ENCODE peak calls at places on chromosomes 4 and X, in seven cellular contexts. One of them, this sample, is unnamed.

GRCh38 chr4:18981234-18981615 is 959.7 kb upstream of the LCORL start:
- DNase-seq in IMR-90: no peak
- DNase-seq in neuronal stem cell: no peak
- DNase-seq in mesendoderm: no peak
- DNase-seq in PC-3: peak
- DNase-seq in fibroblast of lung: no peak
- DNase-seq in HCT116: no peak
- DNase-seq in this sample: no peak

GRCh38 chr4:13166214-13166613 is 317.9 kb downstream of the RAB28 start:
- DNase-seq in IMR-90: no peak
- DNase-seq in neuronal stem cell: no peak
- DNase-seq in mesendoderm: no peak
- DNase-seq in PC-3: no peak
- DNase-seq in fibroblast of lung: peak
- DNase-seq in HCT116: no peak
- DNase-seq in this sample: no peak

GRCh38 chr4:186701273-186701672 is 22.4 kb downstream of the FAT1 start:
- DNase-seq in IMR-90: peak
- DNase-seq in neuronal stem cell: peak
- DNase-seq in mesendoderm: peak
- DNase-seq in PC-3: no peak
- DNase-seq in fibroblast of lung: peak
- DNase-seq in HCT116: no peak
- DNase-seq in this sample: no peak

GRCh38 chr4:77538574-77539157 is 67.0 kb upstream of the CXCL13 start:
- DNase-seq in IMR-90: no peak
- DNase-seq in neuronal stem cell: no peak
- DNase-seq in mesendoderm: no peak
- DNase-seq in PC-3: peak
- DNase-seq in fibroblast of lung: peak
- DNase-seq in HCT116: peak
- DNase-seq in this sample: peak

GRCh38 chrX:5726246-5726645 is 502.4 kb downstream of the NLGN4X start:
- DNase-seq in IMR-90: no peak
- DNase-seq in neuronal stem cell: no peak
- DNase-seq in mesendoderm: no peak
- DNase-seq in PC-3: peak
- DNase-seq in fibroblast of lung: peak
- DNase-seq in HCT116: no peak
- DNase-seq in this sample: no peak

GRCh38 chrX:86946569-86946968 is 571.0 kb upstream of the KLHL4 start:
- DNase-seq in IMR-90: peak
- DNase-seq in neuronal stem cell: peak
- DNase-seq in mesendoderm: peak
- DNase-seq in PC-3: peak
- DNase-seq in fibroblast of lung: no peak
- DNase-seq in HCT116: no peak
- DNase-seq in this sample: no peak

GRCh38 chr4:67721770-67722597 is 21.0 kb upstream of the UBA6 start:
- DNase-seq in IMR-90: peak
- DNase-seq in neuronal stem cell: no peak
- DNase-seq in mesendoderm: peak
- DNase-seq in PC-3: peak
- DNase-seq in fibroblast of lung: peak
- DNase-seq in HCT116: peak
- DNase-seq in this sample: no peak

GRCh38 chr4:11824557-11824956 is 395.9 kb upstream of the HS3ST1 start:
- DNase-seq in IMR-90: no peak
- DNase-seq in neuronal stem cell: no peak
- DNase-seq in mesendoderm: no peak
- DNase-seq in PC-3: no peak
- DNase-seq in fibroblast of lung: no peak
- DNase-seq in HCT116: no peak
- DNase-seq in this sample: no peak

GRCh38 chrX:149687991-149688390 is 23.9 kb upstream of the MAGEA11 start:
- DNase-seq in IMR-90: no peak
- DNase-seq in neuronal stem cell: no peak
- DNase-seq in mesendoderm: no peak
- DNase-seq in PC-3: no peak
- DNase-seq in fibroblast of lung: no peak
- DNase-seq in HCT116: no peak
- DNase-seq in this sample: no peak

GRCh38 chrX:118062048-118062789 is 54.4 kb downstream of the KLHL13 start:
- DNase-seq in IMR-90: no peak
- DNase-seq in neuronal stem cell: no peak
- DNase-seq in mesendoderm: no peak
- DNase-seq in PC-3: no peak
- DNase-seq in fibroblast of lung: no peak
- DNase-seq in HCT116: no peak
- DNase-seq in this sample: no peak

GRCh38 chrX:25941087-25941486 is 197.1 kb upstream of the MAGEB18 start:
- DNase-seq in IMR-90: peak
- DNase-seq in neuronal stem cell: no peak
- DNase-seq in mesendoderm: no peak
- DNase-seq in PC-3: peak
- DNase-seq in fibroblast of lung: peak
- DNase-seq in HCT116: no peak
- DNase-seq in this sample: no peak

GRCh38 chr4:152181150-152181549 is 354.7 kb downstream of the FBXW7 start:
- DNase-seq in IMR-90: no peak
- DNase-seq in neuronal stem cell: no peak
- DNase-seq in mesendoderm: no peak
- DNase-seq in PC-3: no peak
- DNase-seq in fibroblast of lung: no peak
- DNase-seq in HCT116: no peak
- DNase-seq in this sample: no peak

GRCh38 chrX:136055651-136056221 is 70.5 kb downstream of the SLC9A6 start:
- DNase-seq in IMR-90: peak
- DNase-seq in neuronal stem cell: no peak
- DNase-seq in mesendoderm: no peak
- DNase-seq in PC-3: peak
- DNase-seq in fibroblast of lung: peak
- DNase-seq in HCT116: no peak
- DNase-seq in this sample: no peak

GRCh38 chrX:52990848-52991247 is 32.5 kb upstream of the FAM156A start:
- DNase-seq in IMR-90: peak
- DNase-seq in neuronal stem cell: no peak
- DNase-seq in mesendoderm: no peak
- DNase-seq in PC-3: no peak
- DNase-seq in fibroblast of lung: peak
- DNase-seq in HCT116: no peak
- DNase-seq in this sample: no peak

GRCh38 chr4:106690487-106690886 is 321.9 kb upstream of the GIMD1 start:
- DNase-seq in IMR-90: peak
- DNase-seq in neuronal stem cell: no peak
- DNase-seq in mesendoderm: peak
- DNase-seq in PC-3: peak
- DNase-seq in fibroblast of lung: peak
- DNase-seq in HCT116: no peak
- DNase-seq in this sample: no peak

GRCh38 chr4:68359508-68359907 is 9.6 kb upstream of the YTHDC1 start:
- DNase-seq in IMR-90: no peak
- DNase-seq in neuronal stem cell: no peak
- DNase-seq in mesendoderm: no peak
- DNase-seq in PC-3: no peak
- DNase-seq in fibroblast of lung: no peak
- DNase-seq in HCT116: no peak
- DNase-seq in this sample: no peak

GRCh38 chrX:4830880-4831557 is 1117.6 kb upstream of the PRKX start:
- DNase-seq in IMR-90: no peak
- DNase-seq in neuronal stem cell: no peak
- DNase-seq in mesendoderm: no peak
- DNase-seq in PC-3: peak
- DNase-seq in fibroblast of lung: peak
- DNase-seq in HCT116: no peak
- DNase-seq in this sample: no peak

GRCh38 chrX:22165732-22166457 is 106.8 kb upstream of the CBLL2 start:
- DNase-seq in IMR-90: peak
- DNase-seq in neuronal stem cell: no peak
- DNase-seq in mesendoderm: no peak
- DNase-seq in PC-3: peak
- DNase-seq in fibroblast of lung: peak
- DNase-seq in HCT116: no peak
- DNase-seq in this sample: no peak

GRCh38 chr4:1279253-1279652 is 10.4 kb upstream of the MAEA start:
- DNase-seq in IMR-90: no peak
- DNase-seq in neuronal stem cell: no peak
- DNase-seq in mesendoderm: no peak
- DNase-seq in PC-3: no peak
- DNase-seq in fibroblast of lung: no peak
- DNase-seq in HCT116: no peak
- DNase-seq in this sample: no peak

GRCh38 chr4:1624519-1624910 is 59.6 kb downstream of the FAM53A start:
- DNase-seq in IMR-90: no peak
- DNase-seq in neuronal stem cell: no peak
- DNase-seq in mesendoderm: no peak
- DNase-seq in PC-3: no peak
- DNase-seq in fibroblast of lung: no peak
- DNase-seq in HCT116: no peak
- DNase-seq in this sample: no peak

GRCh38 chr4:152045397-152045780 is 284.6 kb upstream of the GATB start:
- DNase-seq in IMR-90: no peak
- DNase-seq in neuronal stem cell: no peak
- DNase-seq in mesendoderm: no peak
- DNase-seq in PC-3: no peak
- DNase-seq in fibroblast of lung: no peak
- DNase-seq in HCT116: no peak
- DNase-seq in this sample: no peak

GRCh38 chr4:40056722-40057539 is at the start of gene N4BP2:
- DNase-seq in IMR-90: peak
- DNase-seq in neuronal stem cell: peak
- DNase-seq in mesendoderm: peak
- DNase-seq in PC-3: peak
- DNase-seq in fibroblast of lung: peak
- DNase-seq in HCT116: peak
- DNase-seq in this sample: peak

DNA sequence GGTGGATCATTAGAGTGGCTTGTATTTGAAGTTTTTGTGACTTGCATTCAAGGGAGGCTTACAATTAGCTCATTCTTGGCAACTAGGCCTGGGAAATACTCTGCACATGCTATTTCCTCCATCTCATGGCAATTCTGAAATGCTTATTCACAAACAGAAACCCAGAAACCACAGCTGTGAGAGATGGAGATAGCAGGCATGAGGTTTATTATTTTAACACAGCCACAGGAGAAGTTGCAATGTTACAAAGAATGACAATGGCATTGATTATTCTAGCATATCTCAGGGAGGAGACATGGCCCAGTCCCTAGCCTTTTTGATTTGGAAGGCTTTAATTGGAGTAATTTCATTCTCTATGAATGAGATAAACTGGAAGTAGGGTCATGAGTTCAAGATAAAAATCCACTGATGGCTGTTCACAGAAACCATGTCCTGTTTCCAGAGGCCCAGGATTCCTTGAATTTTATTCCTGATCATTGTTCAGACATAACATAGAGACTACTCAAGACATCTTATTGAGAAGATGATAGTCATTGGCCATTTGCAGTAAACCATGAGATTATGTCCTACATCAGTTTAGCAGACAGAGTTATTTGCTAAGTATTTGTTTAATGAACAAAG is 123.9 kb downstream of the MID1 start:
- DNase-seq in IMR-90: peak
- DNase-seq in neuronal stem cell: no peak
- DNase-seq in mesendoderm: no peak
- DNase-seq in PC-3: no peak
- DNase-seq in fibroblast of lung: peak
- DNase-seq in HCT116: no peak
- DNase-seq in this sample: no peak
- H3K27ac ChIP-seq in IMR-90: no peak
- H3K27ac ChIP-seq in neuronal stem cell: no peak
- H3K27ac ChIP-seq in mesendoderm: no peak
- H3K27ac ChIP-seq in PC-3: no peak
- H3K27ac ChIP-seq in fibroblast of lung: peak
- H3K27ac ChIP-seq in HCT116: no peak
- H3K27ac ChIP-seq in this sample: no peak

GRCh38 chr4:111957992-111958391 is 187.3 kb upstream of the FAM241A start:
- DNase-seq in IMR-90: no peak
- DNase-seq in neuronal stem cell: no peak
- DNase-seq in mesendoderm: no peak
- DNase-seq in PC-3: no peak
- DNase-seq in fibroblast of lung: no peak
- DNase-seq in HCT116: no peak
- DNase-seq in this sample: peak
- H3K4me3 ChIP-seq in IMR-90: no peak
- H3K4me3 ChIP-seq in neuronal stem cell: no peak
- H3K4me3 ChIP-seq in mesendoderm: no peak
- H3K4me3 ChIP-seq in PC-3: no peak
- H3K4me3 ChIP-seq in fibroblast of lung: no peak
- H3K4me3 ChIP-seq in HCT116: no peak
- H3K4me3 ChIP-seq in this sample: no peak

GRCh38 chrX:134365923-134366322 is 94.0 kb upstream of the HPRT1 start:
- DNase-seq in IMR-90: no peak
- DNase-seq in neuronal stem cell: no peak
- DNase-seq in mesendoderm: no peak
- DNase-seq in PC-3: peak
- DNase-seq in fibroblast of lung: no peak
- DNase-seq in HCT116: no peak
- DNase-seq in this sample: no peak

GRCh38 chrX:134364711-134365110 is 95.3 kb upstream of the HPRT1 start:
- DNase-seq in IMR-90: peak
- DNase-seq in neuronal stem cell: no peak
- DNase-seq in mesendoderm: no peak
- DNase-seq in PC-3: no peak
- DNase-seq in fibroblast of lung: no peak
- DNase-seq in HCT116: no peak
- DNase-seq in this sample: no peak

GRCh38 chrX:134371133-134371532 is 88.8 kb upstream of the HPRT1 start:
- DNase-seq in IMR-90: no peak
- DNase-seq in neuronal stem cell: no peak
- DNase-seq in mesendoderm: peak
- DNase-seq in PC-3: no peak
- DNase-seq in fibroblast of lung: no peak
- DNase-seq in HCT116: no peak
- DNase-seq in this sample: no peak

GRCh38 chrX:134369576-134369975 is 90.4 kb upstream of the HPRT1 start:
- DNase-seq in IMR-90: no peak
- DNase-seq in neuronal stem cell: no peak
- DNase-seq in mesendoderm: no peak
- DNase-seq in PC-3: no peak
- DNase-seq in fibroblast of lung: no peak
- DNase-seq in HCT116: no peak
- DNase-seq in this sample: no peak

GRCh38 chrX:134368140-134368539 is 91.8 kb upstream of the HPRT1 start:
- DNase-seq in IMR-90: peak
- DNase-seq in neuronal stem cell: no peak
- DNase-seq in mesendoderm: no peak
- DNase-seq in PC-3: no peak
- DNase-seq in fibroblast of lung: no peak
- DNase-seq in HCT116: no peak
- DNase-seq in this sample: no peak
- H3K9ac ChIP-seq in IMR-90: no peak
- H3K9ac ChIP-seq in neuronal stem cell: no peak
- H3K9ac ChIP-seq in mesendoderm: no peak
- H3K9ac ChIP-seq in PC-3: no peak
- H3K9ac ChIP-seq in fibroblast of lung: no peak
- H3K9ac ChIP-seq in HCT116: no peak
- H3K9ac ChIP-seq in this sample: no peak

DNA sequence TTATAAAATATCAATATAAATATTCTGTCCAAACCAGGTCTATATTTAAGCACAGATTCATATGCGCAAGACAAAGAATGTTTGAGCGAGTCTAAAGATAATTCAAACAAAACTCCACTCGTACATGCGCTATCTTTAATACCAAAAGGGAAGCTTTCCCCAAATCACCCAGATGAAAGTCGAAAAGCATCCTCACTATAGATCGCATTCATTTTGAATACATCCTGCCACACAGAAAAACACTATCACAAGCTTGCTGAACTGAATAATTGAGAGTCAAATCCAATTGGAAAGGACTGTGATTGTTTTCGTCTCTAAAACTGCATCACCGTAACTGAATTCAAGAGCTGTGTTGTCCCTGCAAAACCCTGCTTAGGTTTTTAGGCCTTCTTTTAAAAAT is 685 bp downstream of the TASL start:
- DNase-seq in IMR-90: no peak
- DNase-seq in neuronal stem cell: no peak
- DNase-seq in mesendoderm: no peak
- DNase-seq in PC-3: no peak
- DNase-seq in fibroblast of lung: no peak
- DNase-seq in HCT116: no peak
- DNase-seq in this sample: no peak
- H3K27ac ChIP-seq in IMR-90: no peak
- H3K27ac ChIP-seq in neuronal stem cell: no peak
- H3K27ac ChIP-seq in mesendoderm: no peak
- H3K27ac ChIP-seq in PC-3: no peak
- H3K27ac ChIP-seq in fibroblast of lung: no peak
- H3K27ac ChIP-seq in HCT116: no peak
- H3K27ac ChIP-seq in this sample: peak